ENCODE peak calls at places on chromosomes 6 and 20, in nine cellular contexts. L is GM12865, K is astrocyte of the spinal cord, N is BJ, E is progenitor cell of endocrine pancreas, M is cardiac muscle cell, H is foreskin fibroblast, T is CD14-positive monocyte, S is lower leg skin. B is an unnamed sample.

GRCh38 chr6:158996863-158997262 is 3.1 kb downstream of the RSPH3 start:
- DNase-seq in L (no peak), K (no peak), N (no peak), E (no peak), M (no peak), H (peak), T (peak), S (no peak), B (no peak)

GRCh38 chr6:105932440-105932839 is 153.7 kb upstream of the PRDM1 start:
- DNase-seq in L (no peak), K (no peak), N (no peak), E (no peak), M (no peak), H (peak), T (no peak), S (no peak), B (no peak)

GRCh38 chr6:17892097-17892686 is 95.2 kb downstream of the KIF13A start:
- DNase-seq in L (no peak), K (no peak), N (no peak), E (no peak), M (no peak), H (no peak), T (no peak), S (no peak), B (no peak)

GRCh38 chr6:158770533-158770932 is 48.6 kb downstream of the EZR start:
- DNase-seq in L (no peak), K (no peak), N (no peak), E (no peak), M (no peak), H (no peak), T (no peak), S (no peak), B (no peak)

GRCh38 chr6:55176958-55177357 is 2.6 kb downstream of the HCRTR2 start:
- DNase-seq in L (no peak), K (peak), N (no peak), E (no peak), M (peak), H (no peak), T (no peak), S (no peak), B (no peak)

GRCh38 chr6:36858407-36858981 is 16.1 kb downstream of the PPIL1 start:
- DNase-seq in L (no peak), K (peak), N (peak), E (no peak), M (peak), H (peak), T (no peak), S (peak), B (no peak)

GRCh38 chr20:3785240-3786125 is 1.1 kb downstream of the CENPB start:
- DNase-seq in L (no peak), K (peak), N (no peak), E (no peak), M (no peak), H (peak), T (no peak), S (peak), B (no peak)

GRCh38 chr6:41200901-41201783 is at the start of gene TREML2:
- DNase-seq in L (peak), K (no peak), N (no peak), E (no peak), M (no peak), H (no peak), T (no peak), S (no peak), B (no peak)

GRCh38 chr6:43709654-43710303 is 22.2 kb upstream of the MRPS18A start:
- DNase-seq in L (no peak), K (no peak), N (no peak), E (no peak), M (peak), H (no peak), T (no peak), S (peak), B (no peak)

GRCh38 chr20:57653910-57654309 is 33.7 kb upstream of the ZBP1 start:
- DNase-seq in L (no peak), K (no peak), N (no peak), E (no peak), M (no peak), H (no peak), T (no peak), S (peak), B (peak)

GRCh38 chr20:36351937-36352336 is 45.8 kb downstream of the DLGAP4 start:
- DNase-seq in L (no peak), K (no peak), N (no peak), E (no peak), M (no peak), H (no peak), T (no peak), S (no peak), B (no peak)

GRCh38 chr20:10954137-10954840 is 280.5 kb upstream of the JAG1 start:
- DNase-seq in L (no peak), K (peak), N (no peak), E (no peak), M (no peak), H (peak), T (no peak), S (no peak), B (no peak)

GRCh38 chr6:83176256-83176655 is 16.8 kb downstream of the PGM3 start:
- DNase-seq in L (no peak), K (no peak), N (no peak), E (no peak), M (no peak), H (no peak), T (no peak), S (no peak), B (no peak)

GRCh38 chr6:34970487-34970886 is 81.4 kb downstream of the ANKS1A start:
- DNase-seq in L (no peak), K (no peak), N (no peak), E (no peak), M (no peak), H (peak), T (no peak), S (no peak), B (no peak)

DNA sequence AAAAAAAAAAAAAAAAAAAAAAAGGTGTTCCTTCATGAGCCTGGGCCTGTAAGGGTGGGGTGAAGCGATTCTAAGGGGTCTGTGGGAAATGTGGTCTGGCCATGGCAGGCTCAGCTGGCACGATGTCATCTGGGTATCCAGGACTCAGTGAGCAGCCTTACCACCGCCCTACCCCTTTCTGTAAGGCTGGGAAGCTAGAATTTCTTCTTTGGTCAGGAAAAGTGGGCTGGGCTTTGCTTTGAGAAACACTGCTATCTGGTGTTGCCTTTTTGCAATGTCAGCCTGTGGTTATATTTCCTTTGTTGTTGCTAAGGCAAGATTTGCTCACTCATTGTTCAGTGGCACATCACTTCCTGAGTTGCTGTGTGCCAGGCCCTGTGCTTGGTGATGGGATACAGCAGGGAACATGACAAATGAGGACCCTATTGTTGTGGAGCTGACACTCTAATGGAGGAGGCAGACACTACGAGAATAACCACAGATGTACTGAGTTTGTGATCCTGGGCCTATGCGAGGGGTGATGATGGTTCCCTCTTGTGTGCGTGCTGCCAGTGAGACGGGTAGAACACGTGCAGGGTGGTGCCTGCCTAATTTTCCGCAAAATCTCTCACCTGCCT is 45.9 kb upstream of the ZNFX1 start:
- DNase-seq in L (peak), K (peak), N (peak), E (no peak), M (peak), H (peak), T (peak), S (no peak), B (peak)
- TF ChIP-seq CTCF in L (peak), K (peak), N (peak), E (no peak), M (peak), H (peak), T (peak), S (no peak), B (no peak)

GRCh38 chr6:161038229-161039003 is 46.8 kb downstream of the MAP3K4 start:
- DNase-seq in L (peak), K (peak), N (peak), E (no peak), M (peak), H (peak), T (no peak), S (no peak), B (no peak)
- TF ChIP-seq CTCF in L (no peak), K (peak), N (peak), E (no peak), M (peak), H (peak), T (no peak), S (no peak), B (no peak)

GRCh38 chr6:70956191-70956450 is 739 bp downstream of the B3GAT2 start:
- DNase-seq in L (no peak), K (no peak), N (no peak), E (no peak), M (no peak), H (no peak), T (no peak), S (no peak), B (no peak)
- TF ChIP-seq CTCF in L (no peak), K (no peak), N (no peak), E (peak), M (no peak), H (no peak), T (peak), S (no peak), B (peak)

DNA sequence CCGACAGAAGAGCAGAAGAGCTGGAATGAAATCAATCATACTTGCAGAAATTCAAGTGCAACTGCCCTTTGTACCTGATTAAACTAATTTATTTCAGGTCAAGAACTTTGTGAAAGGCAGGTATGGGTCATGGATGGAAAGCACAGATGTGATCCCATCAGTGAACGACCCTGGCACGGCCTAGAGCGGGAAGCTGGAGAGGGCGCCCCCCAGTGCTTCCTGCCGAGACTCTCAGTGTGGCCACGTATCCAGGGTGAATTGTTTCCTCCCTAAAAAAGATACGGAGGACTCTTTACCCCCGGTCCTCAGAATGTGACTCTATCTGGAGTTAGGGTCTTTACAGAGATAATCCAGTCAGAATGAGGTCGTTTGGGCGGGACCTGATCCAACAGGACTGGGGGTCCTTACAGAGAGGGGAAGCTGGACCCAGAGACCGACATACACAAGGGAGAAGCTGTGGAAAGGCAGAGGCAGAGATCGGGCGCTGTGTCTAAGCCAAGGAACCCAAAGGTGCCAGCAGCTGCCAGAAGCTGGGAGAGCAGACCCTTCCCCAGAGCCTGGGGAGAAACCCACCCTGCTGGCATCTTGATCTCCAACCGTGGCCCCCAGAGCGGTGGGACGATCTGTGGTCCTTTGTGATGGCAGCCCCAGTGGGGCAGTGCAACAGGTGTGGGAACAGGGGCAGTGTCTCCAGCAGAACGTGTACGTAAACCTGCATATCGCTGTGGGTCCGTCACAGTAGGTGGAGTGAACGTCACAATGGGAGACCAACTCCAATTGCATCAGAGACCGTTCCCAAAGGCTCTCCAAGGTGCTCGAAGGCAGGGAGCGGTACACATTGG is 91.9 kb downstream of the TAF4 start:
- DNase-seq in L (no peak), K (no peak), N (no peak), E (no peak), M (no peak), H (no peak), T (no peak), S (no peak), B (no peak)
- TF ChIP-seq CTCF in L (no peak), K (no peak), N (no peak), E (no peak), M (no peak), H (no peak), T (no peak), S (no peak), B (no peak)

GRCh38 chr20:53769041-53769440 is 175.4 kb upstream of the ZNF217 start:
- DNase-seq in L (no peak), K (no peak), N (no peak), E (no peak), M (peak), H (peak), T (no peak), S (no peak), B (no peak)

GRCh38 chr20:53774487-53775203 is 181.0 kb upstream of the ZNF217 start:
- DNase-seq in L (no peak), K (peak), N (peak), E (no peak), M (peak), H (peak), T (no peak), S (no peak), B (no peak)

GRCh38 chr20:53776858-53777257 is 183.2 kb upstream of the ZNF217 start:
- DNase-seq in L (no peak), K (no peak), N (no peak), E (no peak), M (no peak), H (no peak), T (no peak), S (peak), B (no peak)

GRCh38 chr20:53778041-53778516 is 184.4 kb upstream of the ZNF217 start:
- DNase-seq in L (no peak), K (no peak), N (no peak), E (no peak), M (no peak), H (no peak), T (no peak), S (peak), B (no peak)

GRCh38 chr20:53773792-53774371 is 180.2 kb upstream of the ZNF217 start:
- DNase-seq in L (no peak), K (peak), N (peak), E (no peak), M (peak), H (peak), T (no peak), S (no peak), B (no peak)
- TF ChIP-seq CTCF in L (no peak), K (no peak), N (no peak), E (no peak), M (no peak), H (no peak), T (no peak), S (no peak), B (no peak)

GRCh38 chr6:11727356-11727755 is 51.2 kb downstream of the ADTRP start:
- DNase-seq in L (no peak), K (no peak), N (no peak), E (no peak), M (no peak), H (no peak), T (no peak), S (no peak), B (no peak)
- TF ChIP-seq CTCF in L (no peak), K (no peak), N (no peak), E (no peak), M (no peak), H (no peak), T (no peak), S (no peak), B (no peak)

B was measured in endothelial cell.